ENCODE peak calls at places on chromosome 7, in nine cellular contexts. Q, S, T, U, W, M, Y, R and X are unnamed samples.

GRCh38 chr7:44633254-44634186 is 27.1 kb downstream of the OGDH start:
- DNase-seq in Q (peak), S (peak), T (no peak), U (peak), W (no peak), M (no peak), Y (no peak), R (peak), X (peak)

GRCh38 chr7:66837007-66837406 is 84.0 kb upstream of the TMEM248 start:
- DNase-seq in Q (peak), S (no peak), T (peak), U (peak), W (peak), M (no peak), Y (peak), R (peak), X (peak)

GRCh38 chr7:99380823-99381663 is 6.5 kb downstream of the ARPC1B start:
- DNase-seq in Q (no peak), S (peak), T (no peak), U (no peak), W (no peak), M (peak), Y (no peak), R (peak), X (peak)

GRCh38 chr7:14834888-14835287 is 67.7 kb downstream of the DGKB start:
- DNase-seq in Q (no peak), S (peak), T (no peak), U (peak), W (no peak), M (no peak), Y (no peak), R (no peak), X (no peak)

GRCh38 chr7:106717997-106718871 is 57.3 kb upstream of the CCDC71L start:
- DNase-seq in Q (peak), S (peak), T (peak), U (peak), W (no peak), M (peak), Y (peak), R (peak), X (peak)

GRCh38 chr7:26156454-26157365 is 4.7 kb downstream of the NFE2L3 start:
- DNase-seq in Q (peak), S (peak), T (no peak), U (peak), W (no peak), M (no peak), Y (peak), R (peak), X (peak)

GRCh38 chr7:64528770-64529169 is 34.1 kb downstream of the ZNF680 start:
- DNase-seq in Q (no peak), S (no peak), T (no peak), U (no peak), W (no peak), M (no peak), Y (no peak), R (no peak), X (no peak)

GRCh38 chr7:108190891-108191290 is 60.7 kb upstream of the LAMB4 start:
- DNase-seq in Q (no peak), S (peak), T (no peak), U (peak), W (no peak), M (no peak), Y (no peak), R (no peak), X (no peak)

GRCh38 chr7:80410081-80410480 is 101.8 kb downstream of the GNAT3 start:
- DNase-seq in Q (no peak), S (peak), T (no peak), U (no peak), W (peak), M (no peak), Y (no peak), R (no peak), X (no peak)

GRCh38 chr7:151451156-151451555 is 11.2 kb upstream of the CRYGN start:
- DNase-seq in Q (no peak), S (no peak), T (no peak), U (no peak), W (no peak), M (no peak), Y (no peak), R (no peak), X (no peak)

GRCh38 chr7:133688483-133689239 is 435.8 kb downstream of the EXOC4 start:
- DNase-seq in Q (no peak), S (peak), T (no peak), U (peak), W (no peak), M (no peak), Y (no peak), R (no peak), X (no peak)

GRCh38 chr7:100694196-100694745 is at the start of gene GIGYF1:
- DNase-seq in Q (peak), S (peak), T (peak), U (peak), W (peak), M (peak), Y (no peak), R (peak), X (peak)

GRCh38 chr7:139515266-139515665 is 8.2 kb upstream of the CLEC2L start:
- DNase-seq in Q (no peak), S (no peak), T (peak), U (no peak), W (peak), M (no peak), Y (no peak), R (no peak), X (no peak)

GRCh38 chr7:12670759-12671545 is 16.5 kb upstream of the ARL4A start:
- DNase-seq in Q (no peak), S (no peak), T (no peak), U (no peak), W (no peak), M (no peak), Y (no peak), R (no peak), X (no peak)

GRCh38 chr7:47038621-47039020 is 543.3 kb downstream of the TNS3 start:
- DNase-seq in Q (no peak), S (no peak), T (peak), U (no peak), W (no peak), M (no peak), Y (no peak), R (no peak), X (peak)

GRCh38 chr7:157611341-157611740 is 274.5 kb downstream of the DNAJB6 start:
- DNase-seq in Q (no peak), S (no peak), T (no peak), U (no peak), W (no peak), M (no peak), Y (no peak), R (no peak), X (no peak)

GRCh38 chr7:32579776-32580175 is 84.5 kb downstream of the AVL9 start:
- DNase-seq in Q (no peak), S (no peak), T (no peak), U (peak), W (no peak), M (no peak), Y (no peak), R (no peak), X (no peak)

GRCh38 chr7:130490888-130491771 is 755 bp upstream of the MEST start:
- DNase-seq in Q (peak), S (peak), T (peak), U (no peak), W (peak), M (peak), Y (no peak), R (peak), X (no peak)

GRCh38 chr7:29968683-29969457 is 20.7 kb downstream of the SCRN1 start:
- DNase-seq in Q (no peak), S (no peak), T (no peak), U (peak), W (no peak), M (no peak), Y (no peak), R (no peak), X (no peak)

GRCh38 chr7:3439333-3440030 is 138.4 kb downstream of the SDK1 start:
- DNase-seq in Q (peak), S (peak), T (no peak), U (peak), W (no peak), M (no peak), Y (no peak), R (no peak), X (no peak)

GRCh38 chr7:17941171-17941490 is 837 bp upstream of the SNX13 start:
- DNase-seq in Q (peak), S (peak), T (peak), U (peak), W (no peak), M (peak), Y (no peak), R (peak), X (peak)

GRCh38 chr7:11970132-11970531 is 138.1 kb upstream of the THSD7A start:
- DNase-seq in Q (peak), S (no peak), T (no peak), U (no peak), W (no peak), M (no peak), Y (no peak), R (no peak), X (no peak)

GRCh38 chr7:113784317-113784716 is 134.5 kb downstream of the PPP1R3A start:
- DNase-seq in Q (no peak), S (no peak), T (no peak), U (no peak), W (no peak), M (no peak), Y (no peak), R (no peak), X (no peak)

GRCh38 chr7:94174956-94175355 is 170.8 kb upstream of the BET1 start:
- DNase-seq in Q (no peak), S (no peak), T (no peak), U (no peak), W (no peak), M (no peak), Y (no peak), R (no peak), X (no peak)

GRCh38 chr7:455110-455928 is 64.3 kb downstream of the PDGFA start:
- DNase-seq in Q (peak), S (no peak), T (no peak), U (no peak), W (no peak), M (peak), Y (no peak), R (no peak), X (no peak)

GRCh38 chr7:157000047-157000726 is 10.3 kb downstream of the MNX1 start:
- DNase-seq in Q (no peak), S (no peak), T (peak), U (no peak), W (peak), M (peak), Y (no peak), R (peak), X (no peak)

GRCh38 chr7:12281026-12281425 is 69.9 kb downstream of the TMEM106B start:
- DNase-seq in Q (no peak), S (no peak), T (no peak), U (peak), W (no peak), M (no peak), Y (no peak), R (no peak), X (no peak)

GRCh38 chr7:81333004-81333403 is 414.2 kb upstream of the SEMA3C start:
- DNase-seq in Q (no peak), S (peak), T (no peak), U (peak), W (no peak), M (no peak), Y (no peak), R (no peak), X (no peak)

DNA sequence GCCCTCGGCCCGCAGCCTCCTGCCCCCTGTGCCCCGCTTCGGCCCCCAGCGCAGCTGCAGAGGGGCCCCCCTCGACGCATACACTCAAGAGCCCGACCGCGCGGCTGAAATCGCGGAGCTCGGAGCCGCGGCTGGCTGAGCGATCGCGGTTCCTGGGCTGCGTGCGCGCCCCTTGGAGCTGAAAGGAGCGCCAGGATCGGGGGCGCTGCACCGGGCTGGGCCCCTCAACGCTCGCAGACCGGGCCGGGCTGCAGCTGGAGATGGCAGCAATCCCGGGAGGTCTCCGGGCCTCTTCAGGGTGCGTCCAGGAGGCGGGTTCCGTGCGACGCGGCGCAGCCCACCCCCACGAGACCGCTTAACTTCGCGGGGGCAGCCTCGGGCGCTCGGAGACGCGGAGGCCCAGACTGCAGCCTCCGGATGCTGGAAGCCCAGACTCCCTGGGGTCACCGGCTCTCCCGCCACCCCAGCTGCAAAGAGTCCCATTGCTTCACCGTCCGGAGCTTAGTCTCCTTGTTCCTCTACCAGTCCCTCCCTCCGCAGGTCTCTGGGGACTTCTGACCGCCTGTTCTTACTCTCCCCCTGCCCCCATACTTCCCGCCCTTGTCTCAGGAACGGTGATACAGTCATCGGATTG is 73.0 kb upstream of the LRRC4 start:
- DNase-seq in Q (no peak), S (peak), T (peak), U (no peak), W (peak), M (peak), Y (no peak), R (no peak), X (peak)
- TF ChIP-seq EZH2phosphoT487 in Q (no peak), S (no peak), T (no peak), U (no peak), W (no peak), M (no peak), Y (no peak), R (no peak), X (no peak)

GRCh38 chr7:34747842-34748241 is 89.8 kb downstream of the NPSR1 start:
- DNase-seq in Q (peak), S (no peak), T (no peak), U (peak), W (no peak), M (peak), Y (no peak), R (no peak), X (no peak)

GRCh38 chr7:34748244-34749039 is 90.4 kb downstream of the NPSR1 start:
- DNase-seq in Q (peak), S (peak), T (peak), U (peak), W (no peak), M (peak), Y (peak), R (peak), X (no peak)

GRCh38 chr7:34750636-34751035 is 92.6 kb downstream of the NPSR1 start:
- DNase-seq in Q (no peak), S (no peak), T (no peak), U (no peak), W (no peak), M (no peak), Y (no peak), R (no peak), X (no peak)

GRCh38 chr7:34750209-34750608 is 92.2 kb downstream of the NPSR1 start:
- DNase-seq in Q (no peak), S (peak), T (no peak), U (no peak), W (no peak), M (no peak), Y (no peak), R (no peak), X (no peak)

GRCh38 chr7:34747176-34747781 is 89.3 kb downstream of the NPSR1 start:
- DNase-seq in Q (no peak), S (no peak), T (no peak), U (no peak), W (no peak), M (no peak), Y (no peak), R (peak), X (no peak)
- H3K4me2 ChIP-seq in Q (peak), S (no peak), T (no peak), U (peak), W (no peak), M (no peak), Y (peak), R (peak), X (no peak)

GRCh38 chr7:6139189-6139996 is 108.2 kb downstream of the ANKRD61 start:
- DNase-seq in Q (no peak), S (no peak), T (no peak), U (no peak), W (no peak), M (no peak), Y (no peak), R (no peak), X (no peak)

GRCh38 chr7:6146666-6147065 is 115.5 kb downstream of the ANKRD61 start:
- DNase-seq in Q (no peak), S (no peak), T (no peak), U (no peak), W (no peak), M (no peak), Y (no peak), R (no peak), X (no peak)

GRCh38 chr7:6147627-6148026 is 116.5 kb downstream of the ANKRD61 start:
- DNase-seq in Q (no peak), S (no peak), T (no peak), U (no peak), W (no peak), M (no peak), Y (no peak), R (no peak), X (no peak)

GRCh38 chr7:6143997-6144396 is 112.8 kb downstream of the ANKRD61 start:
- DNase-seq in Q (no peak), S (no peak), T (no peak), U (no peak), W (no peak), M (no peak), Y (no peak), R (no peak), X (no peak)

DNA sequence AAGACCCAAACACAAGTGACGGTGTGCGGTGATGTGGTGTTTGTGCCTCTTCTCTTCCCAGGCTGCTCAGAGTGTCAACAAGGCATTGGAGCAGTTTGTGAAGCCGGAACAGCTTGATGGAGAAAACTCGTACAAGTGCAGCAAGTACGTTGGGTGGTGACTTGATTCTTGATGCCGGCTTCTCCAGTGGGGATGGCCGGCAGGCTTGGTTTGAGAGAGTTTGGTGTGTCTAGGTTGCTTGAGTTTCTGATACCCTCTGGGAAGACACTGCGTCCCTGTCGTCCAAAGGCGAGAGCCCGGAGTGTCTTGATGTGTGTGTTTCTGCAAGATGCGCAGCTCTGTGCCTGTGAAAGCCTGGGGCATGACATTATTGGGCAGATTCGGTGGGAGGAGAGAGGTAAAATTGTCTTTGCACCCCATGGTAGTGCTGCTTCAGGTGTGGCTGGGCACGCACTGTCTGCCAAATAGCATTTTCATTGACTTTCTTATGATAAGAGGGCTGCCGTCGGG is 111.8 kb downstream of the ANKRD61 start:
- DNase-seq in Q (no peak), S (no peak), T (no peak), U (no peak), W (no peak), M (no peak), Y (no peak), R (no peak), X (no peak)
- TF ChIP-seq EZH2phosphoT487 in Q (no peak), S (no peak), T (no peak), U (no peak), W (no peak), M (no peak), Y (no peak), R (no peak), X (no peak)

DNA sequence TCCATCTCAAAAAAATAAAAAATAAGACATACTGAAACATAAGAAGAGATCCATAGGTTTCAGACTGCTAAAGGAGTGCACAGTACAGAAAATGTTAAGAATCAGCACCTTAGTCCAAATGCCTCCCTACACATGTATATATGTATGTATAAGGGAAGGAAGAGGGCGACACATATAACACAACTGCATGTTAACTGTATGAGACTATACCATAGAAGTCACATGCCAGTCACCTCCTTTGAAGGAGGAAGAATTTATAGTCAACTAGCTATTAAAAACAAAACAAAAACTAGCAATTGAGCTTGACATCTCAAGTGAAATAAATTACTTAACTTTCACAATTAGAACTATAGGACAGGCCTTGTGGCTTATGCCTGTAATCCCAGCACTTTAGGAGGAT is 50.4 kb downstream of the IGF2BP3 start:
- DNase-seq in Q (no peak), S (no peak), T (no peak), U (no peak), W (no peak), M (no peak), Y (no peak), R (no peak), X (no peak)
- H3K4me2 ChIP-seq in Q (no peak), S (no peak), T (peak), U (no peak), W (no peak), M (no peak), Y (no peak), R (no peak), X (no peak)